ENCODE peak calls at places on chromosomes 2 and 18, in four cellular contexts. One of them, this sample, is unnamed.

GRCh38 chr2:237128026-237128703 is 42.5 kb downstream of the COPS8 start:
- DNase-seq in nucleus accumbens: peak; percentile 51
- DNase-seq in stimulated activated effector memory CD8-positive, alpha-beta T cell treated with anti-CD3 and anti-CD28 coated beads, Interleukin-12 subunit alpha, Interleukin-12 subunit beta, amount 100 ng/mL, for 72 hours: no peak
- DNase-seq in astrocyte of the spinal cord: peak; percentile 100
- DNase-seq in this sample: no peak

GRCh38 chr18:58257461-58257860 is 213.4 kb downstream of the NEDD4L start:
- DNase-seq in astrocyte of the spinal cord: peak; percentile 63
- DNase-seq in nucleus accumbens: no peak
- DNase-seq in stimulated activated effector memory CD8-positive, alpha-beta T cell treated with anti-CD3 and anti-CD28 coated beads, Interleukin-12 subunit alpha, Interleukin-12 subunit beta, amount 100 ng/mL, for 72 hours: no peak
- DNase-seq in this sample: no peak

GRCh38 chr18:79928563-79928960 is 22.9 kb downstream of the SLC66A2 start:
- DNase-seq in nucleus accumbens: no peak
- DNase-seq in stimulated activated effector memory CD8-positive, alpha-beta T cell treated with anti-CD3 and anti-CD28 coated beads, Interleukin-12 subunit alpha, Interleukin-12 subunit beta, amount 100 ng/mL, for 72 hours: no peak
- DNase-seq in astrocyte of the spinal cord: no peak
- DNase-seq in this sample: no peak

GRCh38 chr18:8300749-8301148 is 308.5 kb upstream of the RAB12 start:
- DNase-seq in astrocyte of the spinal cord: no peak
- DNase-seq in nucleus accumbens: no peak
- DNase-seq in stimulated activated effector memory CD8-positive, alpha-beta T cell treated with anti-CD3 and anti-CD28 coated beads, Interleukin-12 subunit alpha, Interleukin-12 subunit beta, amount 100 ng/mL, for 72 hours: no peak
- DNase-seq in this sample: no peak

GRCh38 chr2:223724831-223725230 is 112.6 kb downstream of the AP1S3 start:
- DNase-seq in astrocyte of the spinal cord: peak; percentile 33
- DNase-seq in nucleus accumbens: no peak
- DNase-seq in stimulated activated effector memory CD8-positive, alpha-beta T cell treated with anti-CD3 and anti-CD28 coated beads, Interleukin-12 subunit alpha, Interleukin-12 subunit beta, amount 100 ng/mL, for 72 hours: no peak
- DNase-seq in this sample: no peak

GRCh38 chr2:164967781-164968228 is 12.5 kb upstream of the SLC38A11 start:
- DNase-seq in stimulated activated effector memory CD8-positive, alpha-beta T cell treated with anti-CD3 and anti-CD28 coated beads, Interleukin-12 subunit alpha, Interleukin-12 subunit beta, amount 100 ng/mL, for 72 hours: no peak
- DNase-seq in nucleus accumbens: no peak
- DNase-seq in astrocyte of the spinal cord: peak; percentile 97
- DNase-seq in this sample: no peak

GRCh38 chr2:233356546-233357308 is 2.4 kb downstream of the DGKD start:
- DNase-seq in stimulated activated effector memory CD8-positive, alpha-beta T cell treated with anti-CD3 and anti-CD28 coated beads, Interleukin-12 subunit alpha, Interleukin-12 subunit beta, amount 100 ng/mL, for 72 hours: no peak
- DNase-seq in astrocyte of the spinal cord: no peak
- DNase-seq in nucleus accumbens: no peak
- DNase-seq in this sample: peak; percentile 71

GRCh38 chr18:11676867-11677266 is 12.2 kb upstream of the GNAL start:
- DNase-seq in stimulated activated effector memory CD8-positive, alpha-beta T cell treated with anti-CD3 and anti-CD28 coated beads, Interleukin-12 subunit alpha, Interleukin-12 subunit beta, amount 100 ng/mL, for 72 hours: no peak
- DNase-seq in nucleus accumbens: no peak
- DNase-seq in astrocyte of the spinal cord: no peak
- DNase-seq in this sample: no peak

GRCh38 chr18:79611040-79611681 is 68.4 kb upstream of the CTDP1 start:
- DNase-seq in nucleus accumbens: peak; percentile 43
- DNase-seq in stimulated activated effector memory CD8-positive, alpha-beta T cell treated with anti-CD3 and anti-CD28 coated beads, Interleukin-12 subunit alpha, Interleukin-12 subunit beta, amount 100 ng/mL, for 72 hours: no peak
- DNase-seq in astrocyte of the spinal cord: peak; percentile 62
- DNase-seq in this sample: peak; percentile 23

GRCh38 chr2:95042472-95043271 is 17.2 kb downstream of the MAL start:
- DNase-seq in stimulated activated effector memory CD8-positive, alpha-beta T cell treated with anti-CD3 and anti-CD28 coated beads, Interleukin-12 subunit alpha, Interleukin-12 subunit beta, amount 100 ng/mL, for 72 hours: no peak
- DNase-seq in astrocyte of the spinal cord: no peak
- DNase-seq in nucleus accumbens: no peak
- DNase-seq in this sample: no peak

GRCh38 chr2:120820885-120821279 is 85.2 kb downstream of the GLI2 start:
- DNase-seq in stimulated activated effector memory CD8-positive, alpha-beta T cell treated with anti-CD3 and anti-CD28 coated beads, Interleukin-12 subunit alpha, Interleukin-12 subunit beta, amount 100 ng/mL, for 72 hours: no peak
- DNase-seq in astrocyte of the spinal cord: peak; percentile 77
- DNase-seq in nucleus accumbens: no peak
- DNase-seq in this sample: no peak

GRCh38 chr2:240565267-240566202 is 2.7 kb upstream of the RNPEPL1 start:
- DNase-seq in stimulated activated effector memory CD8-positive, alpha-beta T cell treated with anti-CD3 and anti-CD28 coated beads, Interleukin-12 subunit alpha, Interleukin-12 subunit beta, amount 100 ng/mL, for 72 hours: peak; percentile 80
- DNase-seq in astrocyte of the spinal cord: no peak
- DNase-seq in nucleus accumbens: no peak
- DNase-seq in this sample: peak; percentile 64

GRCh38 chr2:70984576-70985282 is 6.3 kb downstream of the ANKRD53 start:
- DNase-seq in stimulated activated effector memory CD8-positive, alpha-beta T cell treated with anti-CD3 and anti-CD28 coated beads, Interleukin-12 subunit alpha, Interleukin-12 subunit beta, amount 100 ng/mL, for 72 hours: peak; percentile 78
- DNase-seq in nucleus accumbens: no peak
- DNase-seq in astrocyte of the spinal cord: peak; percentile 46
- DNase-seq in this sample: peak; percentile 44